ENCODE peak calls at places on chromosome 20, in four cellular contexts. L, V, I and B are unnamed samples.

GRCh38 chr20:1867495-1868260 is 27.5 kb upstream of the SIRPA start:
- DNase-seq in L (no peak), V (no peak), I (no peak), B (no peak)

GRCh38 chr20:64037498-64038213 is 1.7 kb downstream of the C20orf204 start:
- DNase-seq in L (no peak), V (no peak), I (no peak), B (peak; percentile 67)

GRCh38 chr20:438581-439469 is 23.5 kb downstream of the TBC1D20 start:
- DNase-seq in L (no peak), V (no peak), I (peak; percentile 43), B (no peak)

GRCh38 chr20:60206259-60206658 is 248.0 kb downstream of the CDH26 start:
- DNase-seq in L (peak; percentile 32), V (no peak), I (no peak), B (peak; percentile 68)

GRCh38 chr20:31473331-31474096 is 1.4 kb downstream of the DEFB124 start:
- DNase-seq in L (no peak), V (no peak), I (no peak), B (peak; percentile 43)

GRCh38 chr20:7180261-7181045 is 413.0 kb downstream of the BMP2 start:
- DNase-seq in L (no peak), V (no peak), I (no peak), B (no peak)

GRCh38 chr20:48932375-48932941 is 10.9 kb downstream of the ARFGEF2 start:
- DNase-seq in L (no peak), V (no peak), I (no peak), B (no peak)

GRCh38 chr20:32442630-32443029 is 84.5 kb downstream of the ASXL1 start:
- DNase-seq in L (no peak), V (no peak), I (no peak), B (no peak)

GRCh38 chr20:44618318-44618731 is 33.2 kb downstream of the ADA start:
- DNase-seq in L (no peak), V (no peak), I (no peak), B (no peak)

GRCh38 chr20:23641936-23642751 is 4.4 kb upstream of the CST3 start:
- DNase-seq in L (peak; percentile 86), V (no peak), I (no peak), B (no peak)

GRCh38 chr20:54267510-54268003 is 59.7 kb downstream of the PFDN4 start:
- DNase-seq in L (no peak), V (no peak), I (no peak), B (no peak)

GRCh38 chr20:50744143-50744792 is 12.9 kb downstream of the PARD6B start:
- DNase-seq in L (peak; percentile 96), V (no peak), I (no peak), B (no peak)

GRCh38 chr20:23289249-23289648 is 61.3 kb upstream of the NXT1 start:
- DNase-seq in L (no peak), V (no peak), I (no peak), B (no peak)

GRCh38 chr20:33874129-33874528 is 63.0 kb downstream of the CHMP4B start:
- DNase-seq in L (no peak), V (no peak), I (no peak), B (no peak)